ENCODE peak calls at places on chromosomes 5 and 9, in six cellular contexts. O is HCT116, V is H9, B is esophagus squamous epithelium, C is Caco-2, M is brain microvascular endothelial cell. T is an unnamed sample.

GRCh38 chr9:6564868-6565267 is 80.7 kb downstream of the GLDC start:
- DNase-seq in O (no peak), V (no peak), B (no peak), C (no peak), M (no peak), T (no peak)

GRCh38 chr5:153237671-153238332 is 252.7 kb upstream of the GRIA1 start:
- DNase-seq in O (no peak), V (no peak), B (no peak), C (no peak), M (no peak), T (no peak)

GRCh38 chr5:181107699-181108098 is 23.3 kb downstream of the OR2V1 start:
- DNase-seq in O (no peak), V (no peak), B (no peak), C (no peak), M (no peak), T (no peak)

GRCh38 chr5:140042551-140043507 is at the start of gene NRG2:
- DNase-seq in O (peak; percentile 24), V (peak; percentile 89), B (no peak), C (peak; percentile 53), M (peak; percentile 22), T (peak; percentile 80)

GRCh38 chr9:1978941-1979340 is 36.2 kb upstream of the SMARCA2 start:
- DNase-seq in O (no peak), V (no peak), B (no peak), C (no peak), M (no peak), T (no peak)

GRCh38 chr5:156641690-156642089 is 208.4 kb upstream of the PPP1R2B start:
- DNase-seq in O (no peak), V (no peak), B (no peak), C (no peak), M (no peak), T (no peak)

GRCh38 chr9:7169717-7170348 is 412.1 kb downstream of the KDM4C start:
- DNase-seq in O (no peak), V (no peak), B (no peak), C (no peak), M (no peak), T (no peak)

GRCh38 chr5:82425591-82425990 is 147.4 kb upstream of the RPS23 start:
- DNase-seq in O (no peak), V (no peak), B (no peak), C (no peak), M (no peak), T (no peak)

GRCh38 chr9:36207546-36208012 is 16.9 kb downstream of the CLTA start:
- DNase-seq in O (no peak), V (no peak), B (no peak), C (no peak), M (no peak), T (no peak)

GRCh38 chr5:99587983-99588382 is 659.2 kb upstream of the CHD1 start:
- DNase-seq in O (no peak), V (no peak), B (no peak), C (no peak), M (no peak), T (no peak)

GRCh38 chr9:38619556-38620447 is 594 bp downstream of the ANKRD18A start:
- DNase-seq in O (no peak), V (peak; percentile 48), B (no peak), C (no peak), M (no peak), T (peak; percentile 51)

GRCh38 chr5:29024052-29024451 is 1985.7 kb upstream of the CDH9 start:
- DNase-seq in O (no peak), V (no peak), B (no peak), C (no peak), M (no peak), T (no peak)

GRCh38 chr9:37364751-37365360 is 57.6 kb upstream of the GRHPR start:
- DNase-seq in O (no peak), V (peak; percentile 55), B (no peak), C (no peak), M (no peak), T (no peak)

GRCh38 chr5:68593211-68593701 is 377.7 kb downstream of the PIK3R1 start:
- DNase-seq in O (no peak), V (no peak), B (no peak), C (no peak), M (no peak), T (no peak)

GRCh38 chr5:66560371-66560770 is 35.8 kb upstream of the MAST4 start:
- DNase-seq in O (no peak), V (no peak), B (no peak), C (no peak), M (no peak), T (no peak)

GRCh38 chr9:86408121-86408520 is 53.9 kb upstream of the TUT7 start:
- DNase-seq in O (no peak), V (no peak), B (no peak), C (no peak), M (no peak), T (no peak)

GRCh38 chr9:37522971-37523370 is 37.2 kb downstream of the POLR1E start:
- DNase-seq in O (no peak), V (no peak), B (no peak), C (no peak), M (no peak), T (no peak)

GRCh38 chr9:107144475-107144874 is 138.6 kb upstream of the RAD23B start:
- DNase-seq in O (no peak), V (no peak), B (no peak), C (no peak), M (no peak), T (no peak)

GRCh38 chr9:69996947-69997346 is 46.7 kb upstream of the MAMDC2 start:
- DNase-seq in O (no peak), V (no peak), B (no peak), C (no peak), M (no peak), T (no peak)

GRCh38 chr5:78604693-78605092 is 43.9 kb downstream of the LHFPL2 start:
- DNase-seq in O (no peak), V (no peak), B (no peak), C (no peak), M (no peak), T (no peak)

GRCh38 chr9:38280251-38280800 is 112.2 kb upstream of the ALDH1B1 start:
- DNase-seq in O (no peak), V (no peak), B (no peak), C (no peak), M (no peak), T (no peak)

GRCh38 chr5:129112295-129112694 is 17.7 kb downstream of the ISOC1 start:
- DNase-seq in O (no peak), V (no peak), B (no peak), C (no peak), M (no peak), T (no peak)

GRCh38 chr5:21663082-21663481 is 1190.1 kb downstream of the CDH12 start:
- DNase-seq in O (no peak), V (no peak), B (no peak), C (no peak), M (no peak), T (no peak)

GRCh38 chr5:93359296-93359957 is 221.6 kb downstream of the NR2F1-AS1 start:
- DNase-seq in O (peak; percentile 90), V (no peak), B (no peak), C (no peak), M (peak; percentile 88), T (no peak)

GRCh38 chr5:96776606-96777005 is 31.1 kb downstream of the ERAP1 start:
- DNase-seq in O (no peak), V (no peak), B (no peak), C (no peak), M (no peak), T (no peak)

GRCh38 chr5:23446436-23446835 is 61.0 kb upstream of the PRDM9 start:
- DNase-seq in O (no peak), V (no peak), B (no peak), C (no peak), M (no peak), T (no peak)

GRCh38 chr5:102450313-102450990 is 48.3 kb downstream of the SLCO6A1 start:
- DNase-seq in O (peak; percentile 40), V (peak; percentile 53), B (no peak), C (no peak), M (peak; percentile 1), T (no peak)
- TF ChIP-seq CTCF in O (peak; percentile 57), V (peak; percentile 65), B (no peak), C (peak; percentile 14), M (peak; percentile 19), T (no peak)

GRCh38 chr5:56813302-56813701 is 2.0 kb upstream of the MAP3K1 start:
- DNase-seq in O (no peak), V (no peak), B (no peak), C (no peak), M (no peak), T (no peak)

GRCh38 chr5:56814361-56814962 is 887 bp upstream of the MAP3K1 start:
- DNase-seq in O (no peak), V (peak; percentile 59), B (no peak), C (peak; percentile 60), M (no peak), T (peak; percentile 47)

GRCh38 chr5:56815657-56816545 is 552 bp downstream of the MAP3K1 start:
- DNase-seq in O (no peak), V (peak; percentile 49), B (no peak), C (no peak), M (no peak), T (no peak)

GRCh38 chr5:56816546-56817081 is 1.3 kb downstream of the MAP3K1 start:
- DNase-seq in O (no peak), V (peak; percentile 83), B (no peak), C (peak; percentile 61), M (peak; percentile 47), T (peak; percentile 68)

DNA sequence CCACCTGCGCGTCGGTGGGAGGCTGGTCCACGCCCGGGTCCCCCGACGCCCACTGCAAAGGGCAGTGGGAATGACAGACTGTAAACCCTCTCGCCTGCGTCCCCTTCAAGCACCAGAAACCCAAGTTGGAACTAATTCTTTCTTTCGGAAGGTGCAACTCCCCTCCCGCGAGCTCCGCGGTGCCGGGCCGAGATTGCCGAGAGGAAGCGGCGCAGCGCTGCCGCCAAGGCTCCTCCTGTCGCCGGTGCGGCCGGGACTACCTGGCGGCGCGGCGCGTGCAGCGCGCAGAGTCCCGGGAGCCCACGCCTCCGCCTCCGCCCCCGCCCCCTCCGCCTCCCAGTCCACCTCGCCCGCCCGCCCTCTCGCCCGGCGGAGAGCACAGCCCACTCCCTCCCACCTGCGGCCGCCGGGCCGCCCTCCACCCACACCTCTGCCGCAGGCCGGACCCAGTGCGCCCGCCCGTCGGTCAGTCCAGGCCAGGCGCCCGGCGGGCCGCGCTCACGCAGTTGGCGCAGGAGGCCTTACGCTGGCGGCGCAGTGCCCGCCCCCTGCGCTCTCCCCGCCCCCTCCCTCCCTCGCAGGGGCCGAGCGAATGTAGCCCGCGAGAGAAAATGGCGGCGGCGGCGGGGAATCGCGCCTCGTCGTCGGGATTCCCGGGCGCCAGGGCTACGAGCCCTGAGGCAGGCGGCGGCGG is at the start of gene MAP3K1:
- DNase-seq in O (no peak), V (peak; percentile 80), B (peak; percentile 60), C (peak; percentile 95), M (peak; percentile 39), T (peak; percentile 85)
- TF ChIP-seq CTCF in O (no peak), V (no peak), B (peak; percentile 17), C (no peak), M (peak; percentile 1), T (no peak)

GRCh38 chr9:95193067-95193466 is 124.4 kb downstream of the FANCC start:
- DNase-seq in O (peak; percentile 12), V (peak; percentile 67), B (no peak), C (no peak), M (no peak), T (no peak)
- TF ChIP-seq CTCF in O (no peak), V (peak; percentile 84), B (no peak), C (no peak), M (peak; percentile 23), T (no peak)

DNA sequence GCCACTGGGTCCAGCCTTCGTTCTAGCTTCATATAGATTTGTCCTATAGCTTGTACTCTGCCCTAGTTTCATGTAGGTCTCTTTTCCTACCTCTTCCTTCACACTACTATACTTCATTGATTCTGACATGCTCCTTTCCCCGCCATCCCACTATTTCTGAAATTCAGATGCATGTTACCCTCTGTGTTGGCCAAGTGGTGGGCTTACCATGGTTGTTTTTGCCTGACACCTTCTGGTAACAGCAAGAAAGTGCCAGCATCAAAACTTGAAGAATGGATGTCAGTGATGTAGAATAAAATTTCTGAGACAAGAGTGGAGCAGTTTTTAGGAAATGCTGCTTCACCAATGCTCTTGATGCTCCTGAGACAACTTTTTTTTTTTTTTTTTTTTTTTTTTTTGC is 19.5 kb upstream of the SERINC5 start:
- DNase-seq in O (no peak), V (peak; percentile 48), B (no peak), C (no peak), M (no peak), T (no peak)
- TF ChIP-seq CTCF in O (peak; percentile 79), V (peak; percentile 72), B (peak; percentile 13), C (peak; percentile 62), M (peak; percentile 72), T (peak; percentile 34)

T was measured in nephron progenitor cell.